ENCODE peak calls at places on chromosomes 6 and 20, in four cellular contexts. Q, O, V and H are unnamed samples.

GRCh38 chr6:133428299-133428698 is 187.1 kb downstream of the EYA4 start:
- DNase-seq in Q (no peak), O (no peak), V (no peak), H (peak)

GRCh38 chr6:108874470-108875160 is 26.4 kb downstream of the ARMC2 start:
- DNase-seq in Q (no peak), O (no peak), V (no peak), H (peak)

GRCh38 chr6:81451787-81452186 is 300.7 kb downstream of the TENT5A start:
- DNase-seq in Q (peak), O (no peak), V (no peak), H (peak)

GRCh38 chr20:61763740-61764400 is 301.8 kb downstream of the TAF4 start:
- DNase-seq in Q (no peak), O (no peak), V (no peak), H (no peak)

GRCh38 chr6:28794175-28795002 is 129.4 kb downstream of the TRIM27 start:
- DNase-seq in Q (no peak), O (no peak), V (no peak), H (peak)

GRCh38 chr6:42424906-42425474 is 26.7 kb downstream of the TRERF1 start:
- DNase-seq in Q (no peak), O (no peak), V (no peak), H (no peak)

GRCh38 chr6:142861711-142862110 is 83.3 kb downstream of the HIVEP2 start:
- DNase-seq in Q (no peak), O (no peak), V (no peak), H (no peak)

GRCh38 chr20:41340327-41341055 is at the start of gene LPIN3:
- DNase-seq in Q (no peak), O (peak), V (peak), H (peak)

GRCh38 chr6:116417661-116418060 is 43.5 kb upstream of the CALHM6 start:
- DNase-seq in Q (no peak), O (no peak), V (no peak), H (no peak)

GRCh38 chr20:45235995-45236394 is 14.8 kb downstream of the SEMG2 start:
- DNase-seq in Q (no peak), O (no peak), V (no peak), H (no peak)

GRCh38 chr6:157849288-157850017 is 26.4 kb downstream of the SNX9 start:
- DNase-seq in Q (no peak), O (no peak), V (no peak), H (no peak)

GRCh38 chr6:24796616-24797290 is 2.0 kb downstream of the ARMH2 start:
- DNase-seq in Q (no peak), O (no peak), V (no peak), H (no peak)

GRCh38 chr20:17504326-17504897 is 26.8 kb downstream of the BFSP1 start:
- DNase-seq in Q (no peak), O (no peak), V (no peak), H (no peak)

GRCh38 chr6:26305097-26305841 is 59.7 kb upstream of the BTN3A2 start:
- DNase-seq in Q (no peak), O (peak), V (no peak), H (peak)

GRCh38 chr6:111741177-111741952 is 131.9 kb downstream of the FYN start:
- DNase-seq in Q (no peak), O (no peak), V (no peak), H (no peak)

GRCh38 chr6:155291291-155291690 is 23.0 kb downstream of the TFB1M start:
- DNase-seq in Q (no peak), O (no peak), V (no peak), H (no peak)

GRCh38 chr20:43723735-43724134 is 3.1 kb downstream of the GTSF1L start:
- DNase-seq in Q (no peak), O (no peak), V (no peak), H (no peak)

GRCh38 chr20:61263084-61263695 is 11.1 kb downstream of the CDH4 start:
- DNase-seq in Q (no peak), O (no peak), V (no peak), H (peak)

GRCh38 chr6:99288668-99289067 is 60.8 kb downstream of the FAXC start:
- DNase-seq in Q (no peak), O (no peak), V (no peak), H (no peak)

GRCh38 chr6:18090349-18090786 is 32.1 kb downstream of the NHLRC1 start:
- DNase-seq in Q (no peak), O (no peak), V (no peak), H (no peak)

GRCh38 chr6:159298840-159299239 is 129.6 kb downstream of the FNDC1 start:
- DNase-seq in Q (no peak), O (no peak), V (no peak), H (no peak)

GRCh38 chr6:5175195-5175594 is 85.6 kb downstream of the LYRM4 start:
- DNase-seq in Q (no peak), O (no peak), V (no peak), H (no peak)

GRCh38 chr20:31617432-31618104 is 12.5 kb downstream of the ID1 start:
- DNase-seq in Q (no peak), O (no peak), V (no peak), H (no peak)

GRCh38 chr6:153778216-153778615 is 260.8 kb upstream of the OPRM1 start:
- DNase-seq in Q (no peak), O (no peak), V (no peak), H (no peak)

GRCh38 chr6:146670161-146670560 is 71.4 kb downstream of the ADGB start:
- DNase-seq in Q (no peak), O (no peak), V (no peak), H (no peak)

GRCh38 chr20:38427655-38428023 is 7.5 kb downstream of the SNHG17 start:
- DNase-seq in Q (no peak), O (no peak), V (no peak), H (no peak)

GRCh38 chr6:152124432-152125074 is 317.1 kb downstream of the ESR1 start:
- DNase-seq in Q (peak), O (no peak), V (no peak), H (peak)

GRCh38 chr6:82337688-82338257 is 25.8 kb upstream of the TPBG start:
- DNase-seq in Q (no peak), O (no peak), V (no peak), H (no peak)

GRCh38 chr6:163709255-163709654 is 294.7 kb downstream of the QKI start:
- DNase-seq in Q (no peak), O (no peak), V (no peak), H (no peak)

GRCh38 chr6:163711071-163711470 is 296.6 kb downstream of the QKI start:
- DNase-seq in Q (no peak), O (no peak), V (no peak), H (no peak)

GRCh38 chr6:163708459-163708858 is 293.9 kb downstream of the QKI start:
- DNase-seq in Q (no peak), O (no peak), V (peak), H (no peak)

GRCh38 chr6:163710552-163710951 is 296.0 kb downstream of the QKI start:
- DNase-seq in Q (no peak), O (no peak), V (no peak), H (no peak)

DNA sequence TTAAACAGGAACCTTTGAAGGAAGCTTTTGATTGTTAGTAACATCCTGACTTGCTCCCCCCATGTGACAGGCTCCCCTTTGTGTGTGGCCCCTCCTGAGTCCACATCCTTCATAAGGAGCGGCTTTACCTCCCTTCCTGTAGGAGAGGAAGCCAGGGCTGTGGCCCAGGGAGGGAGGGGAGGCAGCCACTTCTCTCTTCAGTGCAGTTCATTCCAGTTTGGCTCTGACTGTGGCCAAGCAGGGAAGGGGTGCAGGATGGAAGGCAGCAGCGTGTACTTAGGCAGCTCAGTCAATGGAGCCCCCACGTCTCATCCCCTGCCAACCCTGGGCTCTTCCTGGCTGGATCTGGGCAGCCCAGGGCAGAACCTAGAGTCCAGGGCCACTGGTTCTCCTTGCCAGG is 295.2 kb downstream of the QKI start:
- DNase-seq in Q (no peak), O (no peak), V (peak), H (no peak)
- H3K27ac ChIP-seq in Q (no peak), O (peak), V (peak), H (no peak)

DNA sequence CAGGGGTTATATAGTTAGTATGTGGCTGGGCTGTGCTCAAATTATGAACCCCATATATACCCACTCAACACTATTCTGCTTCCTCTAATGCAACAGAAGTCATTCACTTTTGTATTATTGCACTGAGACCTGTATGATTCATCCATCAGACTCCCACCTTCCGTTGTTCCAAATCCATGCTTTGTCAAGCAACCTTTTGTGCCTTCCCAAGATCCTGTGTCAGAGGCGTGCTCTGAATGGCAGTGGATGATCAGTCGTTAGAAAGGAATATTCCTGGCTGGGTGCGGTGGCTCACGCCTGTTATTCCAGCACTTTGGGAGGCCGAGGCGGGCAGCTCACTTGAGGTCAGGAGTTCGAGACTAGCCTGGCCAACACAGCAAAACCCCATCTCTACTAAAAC is 103.2 kb downstream of the SH3BGRL2 start:
- DNase-seq in Q (no peak), O (no peak), V (no peak), H (no peak)
- H3K27ac ChIP-seq in Q (no peak), O (no peak), V (no peak), H (no peak)

GRCh38 chr20:49786671-49787370 is 25.8 kb upstream of the SLC9A8 start:
- DNase-seq in Q (no peak), O (no peak), V (no peak), H (peak)

GRCh38 chr20:49786226-49786625 is 26.4 kb upstream of the SLC9A8 start:
- DNase-seq in Q (no peak), O (no peak), V (no peak), H (no peak)

GRCh38 chr20:49785851-49786174 is 26.8 kb upstream of the SLC9A8 start:
- DNase-seq in Q (no peak), O (no peak), V (no peak), H (no peak)

GRCh38 chr20:49785149-49785850 is 27.3 kb upstream of the SLC9A8 start:
- DNase-seq in Q (no peak), O (no peak), V (no peak), H (no peak)

GRCh38 chr20:49787371-49788357 is 25.0 kb upstream of the SLC9A8 start:
- DNase-seq in Q (no peak), O (no peak), V (no peak), H (no peak)
- H3K27ac ChIP-seq in Q (no peak), O (peak), V (no peak), H (no peak)

DNA sequence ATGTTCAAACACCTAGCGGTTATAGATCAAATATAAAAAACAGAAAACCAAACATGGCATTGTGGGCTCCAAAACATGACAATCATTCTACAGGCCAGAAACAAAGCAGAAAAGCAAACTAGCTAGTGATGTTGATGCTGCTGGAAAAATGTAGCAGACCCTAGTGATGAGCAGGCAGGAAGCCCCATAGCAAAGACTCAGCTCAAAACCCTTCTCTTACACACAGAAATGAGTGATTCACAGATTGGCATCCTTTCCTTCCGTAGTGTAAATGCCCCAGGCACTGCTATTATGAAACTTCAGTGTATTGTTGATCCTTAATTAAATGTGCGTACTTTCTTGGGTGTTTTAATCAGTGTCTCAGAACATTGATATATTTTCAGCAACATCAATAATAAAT is 425.1 kb downstream of the UTRN start:
- DNase-seq in Q (peak), O (no peak), V (no peak), H (peak)
- H3K27ac ChIP-seq in Q (no peak), O (no peak), V (no peak), H (no peak)

GRCh38 chr6:12545141-12545540 is 171.4 kb upstream of the PHACTR1 start:
- DNase-seq in Q (no peak), O (no peak), V (no peak), H (no peak)

GRCh38 chr6:12543953-12544352 is 172.6 kb upstream of the PHACTR1 start:
- DNase-seq in Q (no peak), O (no peak), V (no peak), H (no peak)

GRCh38 chr6:12548526-12548925 is 168.0 kb upstream of the PHACTR1 start:
- DNase-seq in Q (no peak), O (no peak), V (no peak), H (peak)

GRCh38 chr6:12545837-12546658 is 170.5 kb upstream of the PHACTR1 start:
- DNase-seq in Q (peak), O (no peak), V (no peak), H (peak)

DNA sequence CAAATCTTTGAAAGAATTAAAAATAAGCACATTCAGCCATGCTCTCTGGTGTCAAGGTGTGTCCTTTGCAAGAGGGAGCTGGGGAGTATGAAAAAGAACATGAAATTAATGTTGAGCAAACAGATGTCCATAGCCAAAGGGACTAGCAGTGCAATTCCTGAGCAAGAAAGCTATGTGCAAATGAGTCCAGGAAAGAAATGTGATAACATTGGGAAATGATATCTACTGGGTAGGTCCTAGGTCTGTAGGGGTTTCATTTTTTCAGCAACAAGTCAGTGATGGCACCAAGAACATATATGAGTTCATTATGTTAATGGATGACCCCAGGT is 169.9 kb upstream of the PHACTR1 start:
- DNase-seq in Q (no peak), O (no peak), V (no peak), H (no peak)
- H3K27ac ChIP-seq in Q (no peak), O (no peak), V (peak), H (no peak)

DNA sequence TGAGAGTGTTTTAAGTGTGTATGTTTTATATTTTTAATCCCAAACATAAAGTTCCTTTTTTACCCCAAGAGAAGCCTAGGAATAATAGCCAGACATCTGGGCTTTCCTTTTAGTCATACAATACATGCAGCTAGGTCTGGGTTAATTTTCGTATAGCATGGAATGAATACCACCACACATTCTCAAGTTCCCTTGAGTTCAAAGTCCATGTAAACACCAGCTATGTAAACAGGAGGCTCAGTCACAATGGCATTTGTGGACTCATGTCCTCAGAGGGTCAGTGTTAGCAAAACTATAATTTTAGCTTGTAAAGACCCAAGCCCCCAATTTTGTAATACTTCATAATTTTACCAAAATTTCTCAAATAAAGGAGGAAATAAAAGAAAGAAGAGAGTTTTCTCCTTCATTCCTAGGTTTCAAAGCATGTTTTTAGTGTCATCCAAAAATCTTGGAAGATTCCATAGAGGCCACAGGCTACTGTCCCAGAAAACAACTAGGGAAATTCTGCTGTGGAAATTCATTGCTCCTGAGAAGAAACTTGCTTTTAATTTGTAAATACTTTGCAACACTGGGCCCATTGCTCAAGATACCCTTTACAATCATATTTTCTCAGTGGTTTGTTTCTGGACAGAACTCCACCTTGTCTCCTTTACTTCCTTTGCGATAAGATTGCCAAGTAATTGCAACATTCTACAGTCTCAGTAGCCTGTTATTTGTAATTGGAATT is 671.2 kb downstream of the COL12A1 start:
- DNase-seq in Q (peak), O (no peak), V (no peak), H (peak)
- H3K27ac ChIP-seq in Q (peak), O (peak), V (peak), H (peak)

GRCh38 chr6:31161216-31162126 is 3.1 kb downstream of the TCF19 start:
- DNase-seq in Q (no peak), O (no peak), V (no peak), H (no peak)

GRCh38 chr6:31157543-31158139 is at the start of gene CCHCR1:
- DNase-seq in Q (no peak), O (no peak), V (no peak), H (no peak)

GRCh38 chr6:31158140-31158862 is at the start of gene TCF19:
- DNase-seq in Q (peak), O (peak), V (peak), H (peak)

GRCh38 chr6:31156647-31157046 is 955 bp downstream of the CCHCR1 start:
- DNase-seq in Q (no peak), O (no peak), V (no peak), H (no peak)

GRCh38 chr6:31158863-31159855 is 770 bp downstream of the TCF19 start:
- DNase-seq in Q (no peak), O (no peak), V (no peak), H (peak)
- H3K27ac ChIP-seq in Q (peak), O (peak), V (peak), H (no peak)